ENCODE peak calls at places on chromosomes 16 and 17, in nine cellular contexts. P, O, Z, B, I, S, M, F and K are unnamed samples. For H3K4me1, the result is how much of the 10 kb centered on the place peaks cover.

GRCh38 chr16:48041861-48042435 is 113.8 kb downstream of the ABCC12 start:
- DNase-seq in P (no peak), O (no peak), Z (no peak), B (peak), I (no peak), S (peak), M (no peak), F (no peak), K (no peak)

GRCh38 chr17:77723909-77724875 is 234.3 kb upstream of the TNRC6C start:
- DNase-seq in P (no peak), O (no peak), Z (no peak), B (no peak), I (no peak), S (peak), M (no peak), F (no peak), K (no peak)

GRCh38 chr17:63700528-63701441 is 860 bp upstream of the LIMD2 start:
- DNase-seq in P (peak), O (no peak), Z (no peak), B (no peak), I (peak), S (peak), M (no peak), F (peak), K (peak)

GRCh38 chr16:54266363-54266955 is 20.1 kb downstream of the IRX3 start:
- DNase-seq in P (peak), O (no peak), Z (no peak), B (no peak), I (no peak), S (no peak), M (no peak), F (no peak), K (peak)

GRCh38 chr16:88456356-88457292 is 3.5 kb downstream of the ZFPM1 start:
- DNase-seq in P (no peak), O (no peak), Z (no peak), B (no peak), I (peak), S (no peak), M (no peak), F (no peak), K (no peak)

GRCh38 chr16:19417640-19418039 is at the start of gene TMC5:
- DNase-seq in P (no peak), O (no peak), Z (peak), B (no peak), I (no peak), S (no peak), M (no peak), F (no peak), K (no peak)

GRCh38 chr16:10466861-10467260 is 81.0 kb downstream of the ATF7IP2 start:
- DNase-seq in P (no peak), O (no peak), Z (no peak), B (no peak), I (no peak), S (no peak), M (no peak), F (no peak), K (no peak)

GRCh38 chr17:40061532-40062038 is 1.2 kb upstream of the THRA start:
- DNase-seq in P (no peak), O (no peak), Z (no peak), B (no peak), I (no peak), S (no peak), M (no peak), F (no peak), K (no peak)

GRCh38 chr17:19508327-19508867 is 25.3 kb upstream of the SLC47A1 start:
- DNase-seq in P (peak), O (no peak), Z (peak), B (no peak), I (peak), S (peak), M (peak), F (peak), K (no peak)

DNA sequence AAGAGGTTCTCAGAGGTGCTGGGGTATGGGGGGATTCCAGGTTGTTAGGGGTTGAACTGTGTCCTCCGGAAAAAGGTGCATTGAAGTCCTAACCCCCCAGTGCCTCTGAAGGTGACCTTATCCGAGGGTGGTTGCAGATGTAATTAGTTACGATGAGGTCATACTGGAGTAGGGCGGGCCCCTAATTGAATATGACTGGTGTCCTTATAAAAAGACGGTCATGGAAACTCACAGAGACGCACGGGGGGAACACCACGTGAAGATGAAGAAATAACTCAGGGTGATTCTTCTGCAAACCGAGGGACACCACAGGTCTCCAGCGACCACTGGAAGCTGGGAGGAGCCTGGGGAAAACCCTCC is 205.9 kb downstream of the FOXL1 start:
- DNase-seq in P (no peak), O (no peak), Z (no peak), B (peak), I (no peak), S (no peak), M (no peak), F (peak), K (no peak)
- H3K4me1 ChIP-seq in P (under half), O (under half), Z (under half), B (under half), I (under half), S (under half), M (under half), F (under half), K (under half)

DNA sequence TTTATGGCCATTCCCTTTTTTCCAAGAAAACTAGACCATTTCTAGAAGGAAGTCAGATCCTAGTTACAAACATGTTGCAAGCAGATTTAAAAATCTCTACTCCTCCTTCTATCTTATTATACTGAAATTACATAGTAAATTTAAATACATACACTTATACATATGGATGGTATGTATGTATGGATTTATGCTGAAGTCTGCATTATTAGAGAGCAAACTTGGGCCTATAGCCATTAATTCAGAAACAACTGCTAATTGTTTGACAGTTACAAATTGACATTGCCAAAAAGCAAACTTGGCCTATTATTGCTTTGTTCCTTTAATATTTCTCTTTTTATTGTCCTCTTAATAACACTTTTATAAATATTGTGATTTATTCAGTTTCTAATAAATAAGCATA is 67.1 kb downstream of the NFAT5 start:
- DNase-seq in P (no peak), O (no peak), Z (no peak), B (no peak), I (no peak), S (no peak), M (no peak), F (no peak), K (no peak)
- H3K4me1 ChIP-seq in P (under half), O (under half), Z (under half), B (under half), I (under half), S (under half), M (under half), F (under half), K (under half)

GRCh38 chr16:85755929-85756768 is 5.3 kb upstream of the C16orf74 start:
- DNase-seq in P (no peak), O (no peak), Z (no peak), B (no peak), I (no peak), S (no peak), M (no peak), F (no peak), K (no peak)
- H3K4me1 ChIP-seq in P (under half), O (under half), Z (under half), B (under half), I (under half), S (under half), M (under half), F (under half), K (under half)

GRCh38 chr16:78431701-78432100 is 332.2 kb downstream of the WWOX start:
- DNase-seq in P (no peak), O (no peak), Z (no peak), B (no peak), I (no peak), S (no peak), M (no peak), F (no peak), K (no peak)

GRCh38 chr16:78425957-78426590 is 326.6 kb downstream of the WWOX start:
- DNase-seq in P (no peak), O (no peak), Z (no peak), B (no peak), I (no peak), S (no peak), M (no peak), F (no peak), K (no peak)

GRCh38 chr16:78432451-78432850 is 333.0 kb downstream of the WWOX start:
- DNase-seq in P (no peak), O (no peak), Z (no peak), B (no peak), I (no peak), S (no peak), M (no peak), F (no peak), K (no peak)

GRCh38 chr16:78430281-78430680 is 330.8 kb downstream of the WWOX start:
- DNase-seq in P (no peak), O (no peak), Z (no peak), B (no peak), I (no peak), S (no peak), M (no peak), F (no peak), K (no peak)

GRCh38 chr16:78428193-78428592 is 328.7 kb downstream of the WWOX start:
- DNase-seq in P (no peak), O (no peak), Z (no peak), B (no peak), I (no peak), S (no peak), M (no peak), F (no peak), K (no peak)
- H3K4me1 ChIP-seq in P (under half), O (under half), Z (under half), B (under half), I (under half), S (under half), M (under half), F (under half), K (under half)